ENCODE peak calls at places on chromosomes 13 and 19, in nine cellular contexts. Z is psoas muscle, T is NAMALWA, P is nephron progenitor cell, H is islet precursor cell, V is Caki2, W is kidney tubule cell, F is lower lobe of right lung, S is NCI-H1436. U is an unnamed sample.

GRCh38 chr13:42137856-42138537 is 89.5 kb downstream of the DGKH start:
- DNase-seq in T (no peak), V (no peak), P (no peak), H (no peak), Z (no peak), W (peak), S (no peak), F (no peak), U (no peak)

GRCh38 chr19:850221-850978 is 1.7 kb upstream of the ELANE start:
- DNase-seq in H (peak), P (no peak), V (no peak), Z (peak), F (peak), S (no peak), W (peak), T (peak), U (peak)

GRCh38 chr19:48487944-48488343 is 18.8 kb downstream of the CYTH2 start:
- DNase-seq in W (peak), F (no peak), V (peak), T (no peak), P (no peak), Z (peak), S (no peak), H (no peak), U (peak)

GRCh38 chr13:32491028-32491427 is 47.6 kb downstream of the N4BP2L2 start:
- DNase-seq in W (no peak), P (no peak), T (no peak), H (no peak), Z (no peak), V (no peak), S (no peak), F (no peak), U (no peak)

GRCh38 chr19:2841858-2842574 is 741 bp downstream of the ZNF555 start:
- DNase-seq in W (no peak), F (no peak), P (no peak), S (no peak), V (no peak), T (no peak), H (no peak), Z (no peak), U (no peak)

GRCh38 chr13:45367995-45368394 is 27.0 kb upstream of the TPT1 start:
- DNase-seq in H (no peak), P (no peak), F (no peak), T (no peak), V (no peak), Z (no peak), W (peak), S (no peak), U (no peak)

GRCh38 chr19:10549733-10550132 is 6.0 kb downstream of the ATG4D start:
- DNase-seq in T (no peak), F (no peak), H (no peak), P (no peak), S (no peak), W (no peak), Z (no peak), V (no peak), U (no peak)

GRCh38 chr13:44734204-44734707 is 158.1 kb upstream of the TSC22D1 start:
- DNase-seq in Z (peak), F (peak), P (no peak), T (no peak), W (peak), S (no peak), H (no peak), V (no peak), U (no peak)

GRCh38 chr19:47376589-47377144 is 27.6 kb downstream of the DHX34 start:
- DNase-seq in H (no peak), F (no peak), W (no peak), P (no peak), Z (no peak), T (no peak), V (no peak), S (no peak), U (no peak)

GRCh38 chr19:39969266-39969665 is 1.7 kb upstream of the PSMC4 start:
- DNase-seq in Z (no peak), P (no peak), H (no peak), W (no peak), F (no peak), S (no peak), T (no peak), V (peak), U (no peak)

GRCh38 chr19:1767464-1767933 is 14.2 kb downstream of the ONECUT3 start:
- DNase-seq in F (no peak), V (peak), T (peak), W (peak), Z (no peak), P (peak), H (no peak), S (peak), U (peak)

GRCh38 chr19:47994209-47994802 is at the start of gene ELSPBP1:
- DNase-seq in F (no peak), Z (no peak), P (peak), T (no peak), W (peak), V (peak), H (peak), S (no peak), U (no peak)

GRCh38 chr13:77583551-77583950 is 48.0 kb downstream of the SCEL start:
- DNase-seq in F (no peak), P (no peak), Z (no peak), W (no peak), H (no peak), T (no peak), S (no peak), V (no peak), U (peak)

GRCh38 chr13:61812286-61812685 is 396.6 kb upstream of the PCDH20 start:
- DNase-seq in F (no peak), W (no peak), S (no peak), Z (no peak), V (no peak), P (no peak), T (no peak), H (no peak), U (no peak)

GRCh38 chr19:38210458-38210987 is 13.5 kb downstream of the DPF1 start:
- DNase-seq in H (peak), Z (peak), W (no peak), F (no peak), T (no peak), P (peak), V (no peak), S (peak), U (peak)

GRCh38 chr13:67369895-67370660 is 139.9 kb upstream of the PCDH9 start:
- DNase-seq in Z (no peak), P (no peak), W (peak), F (no peak), V (no peak), S (no peak), T (no peak), H (no peak), U (no peak)

GRCh38 chr19:5086232-5086631 is 117.3 kb downstream of the KDM4B start:
- DNase-seq in W (no peak), V (no peak), H (no peak), F (no peak), S (no peak), T (no peak), P (no peak), Z (no peak), U (no peak)

GRCh38 chr19:28012361-28012760 is 1200.6 kb downstream of the UQCRFS1 start:
- DNase-seq in H (peak), P (no peak), V (no peak), Z (no peak), S (no peak), W (no peak), T (peak), F (no peak), U (no peak)

GRCh38 chr13:78323040-78323439 is 280.3 kb downstream of the POU4F1 start:
- DNase-seq in W (peak), V (no peak), T (no peak), Z (no peak), F (no peak), P (no peak), H (no peak), S (no peak), U (no peak)

GRCh38 chr19:38975214-38975860 is at the start of gene FBXO17:
- DNase-seq in H (peak), Z (peak), W (peak), T (no peak), S (no peak), P (peak), V (peak), F (peak), U (peak)

GRCh38 chr19:44315883-44316282 is 11.1 kb upstream of the ZNF235 start:
- DNase-seq in V (peak), Z (no peak), S (no peak), H (no peak), T (no peak), P (no peak), W (no peak), F (no peak), U (no peak)

GRCh38 chr13:91313103-91313502 is 34.4 kb upstream of the MIR17HG start:
- DNase-seq in H (no peak), S (no peak), F (no peak), V (no peak), W (peak), Z (no peak), P (no peak), T (peak), U (peak)

GRCh38 chr19:51295382-51296126 is 15.9 kb upstream of the IGLON5 start:
- DNase-seq in V (peak), S (no peak), F (no peak), W (peak), T (no peak), P (no peak), Z (no peak), H (no peak), U (no peak)

GRCh38 chr19:51143486-51143885 is 1.4 kb downstream of the SIGLEC7 start:
- DNase-seq in W (no peak), T (no peak), H (peak), F (no peak), S (no peak), P (no peak), V (no peak), Z (no peak), U (no peak)

GRCh38 chr19:14048439-14049153 is 13.3 kb downstream of the PALM3 start:
- DNase-seq in W (peak), H (peak), Z (peak), F (peak), T (peak), P (peak), S (no peak), V (peak), U (no peak)

GRCh38 chr19:15015946-15016542 is 33.2 kb upstream of the CASP14 start:
- DNase-seq in H (peak), W (no peak), S (no peak), V (peak), T (no peak), F (no peak), P (peak), Z (no peak), U (no peak)

GRCh38 chr13:49022472-49023144 is 46.9 kb downstream of the FNDC3A start:
- DNase-seq in T (no peak), W (peak), P (no peak), H (no peak), F (no peak), V (no peak), Z (no peak), S (no peak), U (no peak)

GRCh38 chr19:11868188-11868587 is 19.4 kb upstream of the ZNF69 start:
- DNase-seq in F (no peak), V (no peak), Z (no peak), H (no peak), W (no peak), S (no peak), T (no peak), P (no peak), U (no peak)

GRCh38 chr13:34591801-34592454 is 350.1 kb upstream of the NBEA start:
- DNase-seq in W (no peak), S (no peak), P (no peak), F (no peak), T (no peak), V (no peak), H (no peak), Z (peak), U (peak)

GRCh38 chr13:53266757-53267156 is 238.1 kb downstream of the OLFM4 start:
- DNase-seq in F (no peak), T (no peak), P (no peak), S (no peak), W (no peak), V (no peak), Z (no peak), H (no peak), U (no peak)

GRCh38 chr13:93248627-93249047 is 22.0 kb downstream of the GPC6 start:
- DNase-seq in P (peak), T (no peak), F (peak), W (peak), Z (no peak), V (no peak), H (peak), S (peak), U (peak)

GRCh38 chr13:39655041-39655568 is 357 bp upstream of the COG6 start:
- DNase-seq in T (no peak), V (no peak), P (no peak), H (no peak), W (peak), Z (no peak), S (no peak), F (no peak), U (no peak)